ENCODE peak calls at places on chromosomes 2 and 18, in four cellular contexts. Q, X, K and D are unnamed samples.
A peak's percentile ranks its signal among the peaks of the same experiment; 100 is the strongest.

GRCh38 chr2:88261725-88262124 is 91.6 kb downstream of the THNSL2 start:
- DNase-seq in X (no peak), K (no peak), Q (no peak), D (no peak)

GRCh38 chr2:11678306-11678960 is 8.4 kb upstream of the NTSR2 start:
- DNase-seq in Q (no peak), X (no peak), K (no peak), D (no peak)

GRCh38 chr2:157868993-157869392 is 7.1 kb downstream of the ACVR1 start:
- DNase-seq in Q (no peak), K (no peak), X (no peak), D (no peak)

GRCh38 chr2:42645551-42645950 is 77.1 kb downstream of the MTA3 start:
- DNase-seq in Q (no peak), K (no peak), X (no peak), D (no peak)

GRCh38 chr18:31454066-31454708 is 6.6 kb downstream of the DSG3 start:
- DNase-seq in Q (no peak), K (no peak), X (no peak), D (no peak)

GRCh38 chr2:118269408-118270051 is 181.3 kb downstream of the INSIG2 start:
- DNase-seq in K (peak; percentile 8), Q (no peak), X (no peak), D (no peak)

GRCh38 chr2:8244634-8245033 is 437.2 kb upstream of the ID2 start:
- DNase-seq in K (peak; percentile 39), Q (no peak), X (no peak), D (no peak)

GRCh38 chr2:100976061-100976460 is 26.0 kb upstream of the RPL31 start:
- DNase-seq in K (no peak), X (no peak), Q (no peak), D (no peak)

GRCh38 chr18:73948497-73948896 is 199.1 kb downstream of the FBXO15 start:
- DNase-seq in Q (no peak), X (no peak), K (no peak), D (no peak)

GRCh38 chr2:19733951-19734425 is 167.8 kb downstream of the TTC32 start:
- DNase-seq in Q (no peak), K (no peak), X (no peak), D (no peak)

GRCh38 chr18:46250084-46250811 is 146.1 kb downstream of the HAUS1 start:
- DNase-seq in X (no peak), Q (no peak), K (peak; percentile 64), D (peak; percentile 54)

GRCh38 chr2:11409184-11409959 is 56.6 kb downstream of the E2F6 start:
- DNase-seq in X (no peak), Q (no peak), K (no peak), D (no peak)

GRCh38 chr2:120743657-120744056 is 8.0 kb downstream of the GLI2 start:
- DNase-seq in X (no peak), K (no peak), Q (peak; percentile 9), D (no peak)

GRCh38 chr18:44909191-44909719 is 228.6 kb downstream of the SETBP1 start:
- DNase-seq in X (no peak), K (no peak), Q (peak; percentile 22), D (no peak)

GRCh38 chr2:46331099-46331766 is 34.0 kb downstream of the EPAS1 start:
- DNase-seq in K (peak; percentile 72), Q (no peak), X (no peak), D (no peak)

GRCh38 chr2:46327627-46328026 is 30.4 kb downstream of the EPAS1 start:
- DNase-seq in Q (no peak), K (no peak), X (no peak), D (no peak)

GRCh38 chr2:46329340-46329739 is 32.1 kb downstream of the EPAS1 start:
- DNase-seq in X (no peak), Q (no peak), K (no peak), D (no peak)

GRCh38 chr2:46328316-46328715 is 31.1 kb downstream of the EPAS1 start:
- DNase-seq in K (no peak), X (no peak), Q (no peak), D (no peak)

DNA sequence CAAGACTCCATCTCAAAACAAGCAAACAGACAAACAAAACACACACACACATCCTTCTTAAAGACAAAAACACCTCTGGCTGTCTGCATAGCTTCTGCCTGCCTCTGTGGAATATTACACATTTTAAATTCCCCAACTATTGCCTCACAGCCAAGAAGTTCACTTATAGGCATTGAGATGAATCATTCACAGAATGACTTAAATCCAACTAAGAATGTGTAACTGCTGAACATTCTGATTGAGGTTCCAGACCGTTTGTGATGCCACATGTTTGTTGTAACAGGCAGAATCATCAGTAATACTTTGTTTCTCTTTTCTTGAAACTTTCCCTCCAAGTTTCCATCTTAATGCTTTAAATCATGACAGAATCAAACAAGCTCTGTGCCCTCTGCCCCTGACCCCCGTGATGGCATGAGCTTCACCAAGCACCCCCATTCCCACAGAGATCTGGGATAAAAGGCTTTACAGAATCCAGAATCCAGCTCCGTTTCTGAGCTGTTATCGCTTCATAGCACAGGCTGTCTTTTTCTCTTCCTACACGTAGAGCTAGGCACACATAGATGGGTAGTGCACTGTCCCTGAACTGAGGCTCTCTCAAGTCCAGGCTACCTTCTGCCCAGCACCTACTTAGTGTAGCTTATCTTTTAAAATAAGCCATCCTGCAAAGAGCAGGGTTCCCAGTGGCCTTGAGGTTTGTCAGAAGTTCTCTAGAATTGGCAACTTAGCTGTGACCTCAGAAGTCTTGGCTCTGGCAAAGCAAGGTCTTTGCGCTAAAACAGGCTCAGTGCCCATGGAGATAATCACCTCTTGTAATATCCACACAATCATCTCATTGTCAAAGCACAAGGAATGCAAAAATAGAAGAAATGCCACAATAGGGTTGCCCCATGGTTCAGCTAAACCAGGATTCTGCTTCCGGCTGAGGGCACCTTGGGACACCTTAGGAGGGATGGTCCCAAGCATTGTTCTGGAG is 32.9 kb downstream of the EPAS1 start:
- DNase-seq in Q (no peak), K (peak; percentile 56), X (no peak), D (no peak)
- H3K4me3 ChIP-seq in Q (no peak overlapping the region), K (no peak overlapping the region), X (no peak overlapping the region), D (no peak overlapping the region)

DNA sequence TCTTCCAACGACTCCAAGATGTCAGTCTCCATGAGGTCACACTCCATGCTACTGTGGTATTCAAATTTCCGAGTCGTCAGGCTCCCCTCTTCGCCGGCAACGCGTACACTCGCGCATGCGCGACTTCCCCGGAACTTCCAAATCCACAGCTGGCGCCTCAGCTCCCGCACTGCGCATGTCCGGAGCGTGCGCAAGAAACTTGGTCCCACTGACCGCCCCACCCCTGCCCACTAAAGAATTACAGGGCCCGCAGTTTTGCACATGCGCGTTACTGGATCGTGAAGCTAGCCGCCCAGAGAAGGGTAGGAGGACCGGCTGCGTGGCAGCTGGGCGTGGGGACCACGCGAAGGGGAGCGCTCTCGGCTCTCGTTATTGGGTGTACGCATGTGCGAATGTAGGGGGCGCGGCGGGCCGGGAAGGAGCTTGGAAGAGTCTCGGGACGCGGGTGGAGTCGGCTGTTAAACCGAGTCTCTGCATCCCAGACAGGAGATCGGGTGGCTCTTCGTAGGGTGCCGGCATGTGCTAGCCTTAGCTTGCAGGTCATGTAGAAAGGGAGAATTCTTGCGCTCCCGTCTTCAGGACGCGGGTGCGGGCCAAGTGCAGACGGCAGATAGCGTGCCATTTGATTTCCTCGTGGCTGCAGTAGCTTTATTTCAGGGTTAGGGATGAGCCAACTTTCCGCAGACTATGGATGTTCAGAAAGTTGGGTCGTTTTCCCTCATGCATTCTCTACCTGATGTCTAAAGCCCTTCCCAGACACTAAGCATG is at the start of gene FAM98A:
- DNase-seq in Q (peak; percentile 99), K (peak; percentile 99), X (peak; percentile 95), D (peak; percentile 99)
- TF ChIP-seq POLR2A in Q (peak; percentile 71), K (no peak), X (peak; percentile 38), D (no peak)

DNA sequence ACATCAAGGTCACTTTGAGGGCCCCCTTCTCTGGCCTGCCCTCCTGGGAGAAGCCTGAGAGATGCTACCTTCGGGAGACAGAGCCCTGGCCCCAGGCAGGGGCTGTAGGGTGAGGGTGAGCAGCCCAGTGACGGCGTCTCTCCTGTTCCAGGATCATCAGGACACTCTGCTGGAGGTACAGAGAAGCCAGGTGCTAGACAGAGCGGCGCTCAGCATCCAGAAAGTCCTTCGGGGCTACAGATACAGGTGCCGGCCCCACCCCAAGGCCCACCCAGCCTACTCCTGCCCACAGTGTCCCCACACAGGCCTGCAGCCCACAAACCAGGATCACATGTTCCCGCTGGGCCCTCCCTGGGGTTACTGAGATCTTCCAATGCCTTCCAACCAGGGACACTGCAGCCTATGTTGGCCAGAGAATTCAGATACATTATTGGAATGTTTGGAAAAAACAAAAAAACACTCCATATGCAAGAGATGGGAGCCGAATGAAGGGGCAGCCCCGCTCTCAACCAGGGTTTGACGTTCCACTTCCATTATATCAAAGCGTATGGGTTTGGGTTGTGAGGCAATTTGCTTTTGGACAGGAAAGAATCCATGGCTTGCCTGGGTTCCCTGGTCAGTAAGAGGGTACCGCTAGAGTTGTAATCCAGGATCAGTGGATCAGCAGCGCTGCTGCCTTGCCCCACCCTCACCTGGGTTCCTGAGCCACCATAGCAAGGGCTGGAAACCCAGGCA is 49.5 kb upstream of the GPR17 start:
- DNase-seq in X (no peak), K (no peak), Q (peak; percentile 6), D (no peak)
- H3K4me3 ChIP-seq in X (no peak overlapping the region), K (no peak overlapping the region), Q (no peak overlapping the region), D (no peak overlapping the region)

GRCh38 chr2:69642709-69643601 is 584 bp downstream of the AAK1 start:
- DNase-seq in K (peak; percentile 76), X (no peak), Q (peak; percentile 81), D (peak; percentile 62)

GRCh38 chr2:69641887-69642708 is 1.4 kb downstream of the AAK1 start:
- DNase-seq in Q (no peak), K (no peak), X (no peak), D (no peak)

GRCh38 chr2:69645026-69645425 is 1.5 kb upstream of the AAK1 start:
- DNase-seq in K (no peak), Q (no peak), X (no peak), D (no peak)

GRCh38 chr2:69644506-69644979 is 1.0 kb upstream of the AAK1 start:
- DNase-seq in Q (no peak), X (no peak), K (no peak), D (no peak)

DNA sequence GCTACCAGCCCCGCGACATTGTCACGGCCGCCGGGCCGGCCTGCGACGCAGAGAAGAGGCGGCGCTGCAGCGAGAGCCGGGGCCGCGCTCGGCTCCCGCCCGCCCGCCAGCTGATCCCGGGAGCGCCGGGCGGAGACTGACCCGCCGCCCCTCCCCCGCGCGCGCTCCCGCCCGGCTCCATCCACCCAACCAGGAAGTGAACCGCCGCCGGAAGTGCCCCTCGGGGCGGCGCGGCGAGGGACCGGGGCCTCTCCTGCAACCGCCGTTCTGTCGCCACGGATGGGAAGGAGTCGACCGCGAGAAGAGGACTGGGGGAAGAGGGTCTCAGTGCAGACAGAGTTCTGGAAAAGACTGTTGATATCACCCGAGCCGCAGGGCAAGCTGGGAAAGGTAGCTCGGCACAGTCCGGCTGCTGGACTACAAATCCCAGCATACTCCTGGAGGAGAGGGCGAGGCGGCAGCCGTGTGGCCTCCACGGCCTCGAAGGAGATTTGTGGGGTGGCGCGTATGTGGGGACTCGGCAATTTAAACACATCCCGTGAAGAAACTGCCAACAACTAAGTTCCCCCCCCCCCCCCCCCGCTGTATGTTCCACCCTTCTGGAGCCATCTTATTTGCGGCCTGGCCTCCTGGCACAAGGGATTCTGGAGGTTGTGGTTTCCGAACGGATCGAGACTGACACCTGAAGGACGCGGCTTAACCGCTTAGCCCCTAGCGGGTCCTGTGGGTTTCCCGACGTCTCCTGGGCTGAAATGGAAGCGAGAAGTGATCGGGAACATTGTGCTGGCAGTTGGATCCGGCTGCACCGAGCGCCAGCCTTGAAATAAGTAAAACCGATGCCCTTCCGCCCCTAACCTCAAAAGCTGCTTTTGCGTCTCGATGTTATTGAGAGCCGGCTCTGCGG is at the start of gene AAK1:
- DNase-seq in Q (peak; percentile 90), K (peak; percentile 91), X (peak; percentile 84), D (peak; percentile 93)
- TF ChIP-seq POLR2A in Q (peak; percentile 88), K (peak; percentile 77), X (peak; percentile 70), D (peak; percentile 96)

GRCh38 chr2:171924170-171924942 is 2.1 kb downstream of the HAT1 start:
- DNase-seq in X (no peak), Q (no peak), K (no peak), D (no peak)
- H3K4me3 ChIP-seq in X (no peak overlapping the region), Q (no peak overlapping the region), K (no peak overlapping the region), D (no peak overlapping the region)